ENCODE peak calls at places on chromosomes 3 and 15, in nine cellular contexts. One of them, this sample, is unnamed.

GRCh38 chr15:100115711-100116090 is 226.1 kb downstream of the ADAMTS17 start:
- DNase-seq in colonic mucosa: no peak
- DNase-seq in psoas muscle: no peak
- DNase-seq in heart left ventricle: no peak
- DNase-seq in thyroid gland: peak
- DNase-seq in dorsolateral prefrontal cortex: no peak
- DNase-seq in left ventricle myocardium inferior: no peak
- DNase-seq in CD8-positive, alpha-beta T cell: no peak
- DNase-seq in adrenal gland: no peak
- DNase-seq in this sample: no peak

GRCh38 chr3:38366082-38366481 is 19.5 kb downstream of the XYLB start:
- DNase-seq in colonic mucosa: no peak
- DNase-seq in heart left ventricle: no peak
- DNase-seq in thyroid gland: no peak
- DNase-seq in adrenal gland: no peak
- DNase-seq in CD8-positive, alpha-beta T cell: no peak
- DNase-seq in left ventricle myocardium inferior: no peak
- DNase-seq in dorsolateral prefrontal cortex: no peak
- DNase-seq in psoas muscle: no peak
- DNase-seq in this sample: peak

GRCh38 chr3:58471025-58471887 is 20.6 kb upstream of the KCTD6 start:
- DNase-seq in dorsolateral prefrontal cortex: no peak
- DNase-seq in heart left ventricle: no peak
- DNase-seq in psoas muscle: no peak
- DNase-seq in CD8-positive, alpha-beta T cell: peak
- DNase-seq in adrenal gland: peak
- DNase-seq in colonic mucosa: peak
- DNase-seq in left ventricle myocardium inferior: no peak
- DNase-seq in thyroid gland: peak
- DNase-seq in this sample: peak

GRCh38 chr3:156987946-156988345 is 161.8 kb downstream of the LEKR1 start:
- DNase-seq in CD8-positive, alpha-beta T cell: no peak
- DNase-seq in adrenal gland: no peak
- DNase-seq in thyroid gland: peak
- DNase-seq in left ventricle myocardium inferior: no peak
- DNase-seq in dorsolateral prefrontal cortex: no peak
- DNase-seq in heart left ventricle: no peak
- DNase-seq in colonic mucosa: no peak
- DNase-seq in psoas muscle: no peak
- DNase-seq in this sample: no peak

GRCh38 chr15:71508081-71508682 is 302.2 kb upstream of the NR2E3 start:
- DNase-seq in CD8-positive, alpha-beta T cell: no peak
- DNase-seq in adrenal gland: no peak
- DNase-seq in heart left ventricle: no peak
- DNase-seq in thyroid gland: no peak
- DNase-seq in colonic mucosa: no peak
- DNase-seq in psoas muscle: no peak
- DNase-seq in dorsolateral prefrontal cortex: no peak
- DNase-seq in left ventricle myocardium inferior: no peak
- DNase-seq in this sample: no peak

GRCh38 chr15:76512971-76513370 is 176.4 kb downstream of the ISL2 start:
- DNase-seq in thyroid gland: no peak
- DNase-seq in CD8-positive, alpha-beta T cell: no peak
- DNase-seq in heart left ventricle: no peak
- DNase-seq in colonic mucosa: no peak
- DNase-seq in left ventricle myocardium inferior: no peak
- DNase-seq in adrenal gland: no peak
- DNase-seq in dorsolateral prefrontal cortex: no peak
- DNase-seq in psoas muscle: no peak
- DNase-seq in this sample: no peak

GRCh38 chr3:185645596-185646381 is 59.7 kb downstream of the SENP2 start:
- DNase-seq in left ventricle myocardium inferior: no peak
- DNase-seq in heart left ventricle: no peak
- DNase-seq in psoas muscle: no peak
- DNase-seq in colonic mucosa: no peak
- DNase-seq in adrenal gland: no peak
- DNase-seq in thyroid gland: no peak
- DNase-seq in CD8-positive, alpha-beta T cell: no peak
- DNase-seq in dorsolateral prefrontal cortex: no peak
- DNase-seq in this sample: no peak

GRCh38 chr3:10358309-10358980 is 37.5 kb upstream of the SEC13 start:
- DNase-seq in adrenal gland: no peak
- DNase-seq in CD8-positive, alpha-beta T cell: no peak
- DNase-seq in colonic mucosa: no peak
- DNase-seq in left ventricle myocardium inferior: no peak
- DNase-seq in thyroid gland: no peak
- DNase-seq in heart left ventricle: no peak
- DNase-seq in dorsolateral prefrontal cortex: no peak
- DNase-seq in psoas muscle: peak
- DNase-seq in this sample: no peak

GRCh38 chr15:61112231-61112630 is 116.9 kb downstream of the RORA start:
- DNase-seq in heart left ventricle: no peak
- DNase-seq in CD8-positive, alpha-beta T cell: no peak
- DNase-seq in colonic mucosa: no peak
- DNase-seq in adrenal gland: no peak
- DNase-seq in thyroid gland: no peak
- DNase-seq in psoas muscle: no peak
- DNase-seq in dorsolateral prefrontal cortex: no peak
- DNase-seq in left ventricle myocardium inferior: no peak
- DNase-seq in this sample: no peak

GRCh38 chr3:61848885-61849284 is 287.5 kb downstream of the PTPRG start:
- DNase-seq in psoas muscle: no peak
- DNase-seq in colonic mucosa: no peak
- DNase-seq in thyroid gland: no peak
- DNase-seq in CD8-positive, alpha-beta T cell: no peak
- DNase-seq in dorsolateral prefrontal cortex: no peak
- DNase-seq in adrenal gland: no peak
- DNase-seq in left ventricle myocardium inferior: no peak
- DNase-seq in heart left ventricle: peak
- DNase-seq in this sample: peak

GRCh38 chr3:56667973-56668579 is 15.0 kb downstream of the TASOR start:
- DNase-seq in psoas muscle: no peak
- DNase-seq in heart left ventricle: no peak
- DNase-seq in left ventricle myocardium inferior: no peak
- DNase-seq in adrenal gland: no peak
- DNase-seq in CD8-positive, alpha-beta T cell: no peak
- DNase-seq in colonic mucosa: no peak
- DNase-seq in thyroid gland: no peak
- DNase-seq in dorsolateral prefrontal cortex: no peak
- DNase-seq in this sample: no peak

GRCh38 chr3:50120364-50121095 is 31.8 kb downstream of the RBM5 start:
- DNase-seq in thyroid gland: no peak
- DNase-seq in colonic mucosa: no peak
- DNase-seq in left ventricle myocardium inferior: no peak
- DNase-seq in psoas muscle: no peak
- DNase-seq in adrenal gland: no peak
- DNase-seq in dorsolateral prefrontal cortex: no peak
- DNase-seq in heart left ventricle: no peak
- DNase-seq in CD8-positive, alpha-beta T cell: no peak
- DNase-seq in this sample: no peak

GRCh38 chr15:95872366-95872771 is 458.1 kb upstream of the NR2F2 start:
- DNase-seq in left ventricle myocardium inferior: no peak
- DNase-seq in heart left ventricle: no peak
- DNase-seq in thyroid gland: no peak
- DNase-seq in psoas muscle: no peak
- DNase-seq in adrenal gland: no peak
- DNase-seq in dorsolateral prefrontal cortex: no peak
- DNase-seq in CD8-positive, alpha-beta T cell: no peak
- DNase-seq in colonic mucosa: no peak
- DNase-seq in this sample: no peak

GRCh38 chr3:185656321-185656840 is 70.3 kb downstream of the SENP2 start:
- DNase-seq in colonic mucosa: no peak
- DNase-seq in psoas muscle: no peak
- DNase-seq in adrenal gland: peak
- DNase-seq in thyroid gland: no peak
- DNase-seq in CD8-positive, alpha-beta T cell: no peak
- DNase-seq in heart left ventricle: no peak
- DNase-seq in dorsolateral prefrontal cortex: no peak
- DNase-seq in left ventricle myocardium inferior: peak
- DNase-seq in this sample: no peak

GRCh38 chr3:51975857-51976549 is 1.1 kb downstream of the ABHD14A start:
- DNase-seq in heart left ventricle: peak
- DNase-seq in CD8-positive, alpha-beta T cell: peak
- DNase-seq in psoas muscle: peak
- DNase-seq in adrenal gland: peak
- DNase-seq in dorsolateral prefrontal cortex: peak
- DNase-seq in left ventricle myocardium inferior: peak
- DNase-seq in thyroid gland: peak
- DNase-seq in colonic mucosa: peak
- DNase-seq in this sample: peak

GRCh38 chr3:177525414-177525813 is 328.1 kb upstream of the TBL1XR1 start:
- DNase-seq in adrenal gland: no peak
- DNase-seq in left ventricle myocardium inferior: no peak
- DNase-seq in colonic mucosa: no peak
- DNase-seq in CD8-positive, alpha-beta T cell: no peak
- DNase-seq in heart left ventricle: no peak
- DNase-seq in psoas muscle: no peak
- DNase-seq in thyroid gland: no peak
- DNase-seq in dorsolateral prefrontal cortex: no peak
- DNase-seq in this sample: no peak

GRCh38 chr3:110955301-110955880 is 116.2 kb upstream of the NECTIN3 start:
- DNase-seq in adrenal gland: no peak
- DNase-seq in colonic mucosa: no peak
- DNase-seq in left ventricle myocardium inferior: no peak
- DNase-seq in heart left ventricle: no peak
- DNase-seq in thyroid gland: no peak
- DNase-seq in CD8-positive, alpha-beta T cell: no peak
- DNase-seq in dorsolateral prefrontal cortex: no peak
- DNase-seq in psoas muscle: no peak
- DNase-seq in this sample: no peak
- TF ChIP-seq CTCF in adrenal gland: no peak
- TF ChIP-seq CTCF in colonic mucosa: no peak
- TF ChIP-seq CTCF in left ventricle myocardium inferior: no peak
- TF ChIP-seq CTCF in heart left ventricle: no peak
- TF ChIP-seq CTCF in thyroid gland: no peak
- TF ChIP-seq CTCF in CD8-positive, alpha-beta T cell: no peak
- TF ChIP-seq CTCF in dorsolateral prefrontal cortex: no peak
- TF ChIP-seq CTCF in psoas muscle: no peak
- TF ChIP-seq CTCF in this sample: no peak

DNA sequence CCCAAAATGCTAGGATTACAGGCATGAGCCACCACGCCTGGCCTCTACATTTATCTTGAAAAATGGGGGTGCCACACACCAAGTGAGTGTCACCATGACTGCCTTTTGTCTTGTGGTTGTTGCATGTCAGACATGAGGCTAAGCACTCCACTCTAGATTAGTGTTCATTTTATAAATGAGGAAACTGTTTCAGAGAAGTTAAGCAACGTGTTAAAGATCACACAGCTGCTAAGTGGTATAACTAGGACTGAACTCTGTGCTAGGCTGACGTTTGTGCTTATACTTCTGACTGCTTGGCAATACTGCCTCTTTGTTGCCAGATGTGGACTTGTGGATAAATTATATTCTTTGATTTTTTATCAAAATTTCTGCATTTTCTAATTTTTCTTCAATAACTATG is 50.8 kb upstream of the SMAD6 start:
- DNase-seq in thyroid gland: no peak
- DNase-seq in left ventricle myocardium inferior: no peak
- DNase-seq in CD8-positive, alpha-beta T cell: no peak
- DNase-seq in colonic mucosa: no peak
- DNase-seq in psoas muscle: no peak
- DNase-seq in dorsolateral prefrontal cortex: no peak
- DNase-seq in adrenal gland: no peak
- DNase-seq in heart left ventricle: no peak
- DNase-seq in this sample: no peak
- H3K27ac ChIP-seq in thyroid gland: no peak
- H3K27ac ChIP-seq in left ventricle myocardium inferior: no peak
- H3K27ac ChIP-seq in CD8-positive, alpha-beta T cell: no peak
- H3K27ac ChIP-seq in colonic mucosa: no peak
- H3K27ac ChIP-seq in psoas muscle: no peak
- H3K27ac ChIP-seq in dorsolateral prefrontal cortex: no peak
- H3K27ac ChIP-seq in adrenal gland: no peak
- H3K27ac ChIP-seq in heart left ventricle: no peak
- H3K27ac ChIP-seq in this sample: no peak

GRCh38 chr15:58077427-58077826 is 11.9 kb upstream of the ALDH1A2 start:
- DNase-seq in colonic mucosa: no peak
- DNase-seq in adrenal gland: no peak
- DNase-seq in thyroid gland: no peak
- DNase-seq in heart left ventricle: no peak
- DNase-seq in dorsolateral prefrontal cortex: no peak
- DNase-seq in left ventricle myocardium inferior: no peak
- DNase-seq in CD8-positive, alpha-beta T cell: no peak
- DNase-seq in psoas muscle: no peak
- DNase-seq in this sample: peak
- TF ChIP-seq CTCF in colonic mucosa: no peak
- TF ChIP-seq CTCF in adrenal gland: no peak
- TF ChIP-seq CTCF in thyroid gland: peak
- TF ChIP-seq CTCF in heart left ventricle: no peak
- TF ChIP-seq CTCF in dorsolateral prefrontal cortex: no peak
- TF ChIP-seq CTCF in left ventricle myocardium inferior: peak
- TF ChIP-seq CTCF in CD8-positive, alpha-beta T cell: no peak
- TF ChIP-seq CTCF in psoas muscle: no peak
- TF ChIP-seq CTCF in this sample: peak

GRCh38 chr15:41804361-41804760 is 23.5 kb upstream of the JMJD7 start:
- DNase-seq in adrenal gland: no peak
- DNase-seq in psoas muscle: no peak
- DNase-seq in dorsolateral prefrontal cortex: no peak
- DNase-seq in left ventricle myocardium inferior: no peak
- DNase-seq in colonic mucosa: no peak
- DNase-seq in thyroid gland: peak
- DNase-seq in CD8-positive, alpha-beta T cell: no peak
- DNase-seq in heart left ventricle: no peak
- DNase-seq in this sample: no peak
- H3K27ac ChIP-seq in adrenal gland: no peak
- H3K27ac ChIP-seq in psoas muscle: no peak
- H3K27ac ChIP-seq in dorsolateral prefrontal cortex: no peak
- H3K27ac ChIP-seq in left ventricle myocardium inferior: no peak
- H3K27ac ChIP-seq in colonic mucosa: no peak
- H3K27ac ChIP-seq in thyroid gland: peak
- H3K27ac ChIP-seq in CD8-positive, alpha-beta T cell: no peak
- H3K27ac ChIP-seq in heart left ventricle: peak
- H3K27ac ChIP-seq in this sample: no peak

GRCh38 chr15:59736181-59736580 is 47.1 kb upstream of the BNIP2 start:
- DNase-seq in heart left ventricle: no peak
- DNase-seq in dorsolateral prefrontal cortex: no peak
- DNase-seq in left ventricle myocardium inferior: no peak
- DNase-seq in adrenal gland: no peak
- DNase-seq in CD8-positive, alpha-beta T cell: no peak
- DNase-seq in thyroid gland: no peak
- DNase-seq in psoas muscle: no peak
- DNase-seq in colonic mucosa: no peak
- DNase-seq in this sample: no peak

GRCh38 chr15:59746777-59747176 is 57.7 kb upstream of the BNIP2 start:
- DNase-seq in left ventricle myocardium inferior: no peak
- DNase-seq in colonic mucosa: no peak
- DNase-seq in CD8-positive, alpha-beta T cell: no peak
- DNase-seq in adrenal gland: no peak
- DNase-seq in heart left ventricle: no peak
- DNase-seq in dorsolateral prefrontal cortex: no peak
- DNase-seq in thyroid gland: no peak
- DNase-seq in psoas muscle: no peak
- DNase-seq in this sample: no peak

GRCh38 chr15:59738676-59739075 is 49.6 kb upstream of the BNIP2 start:
- DNase-seq in thyroid gland: no peak
- DNase-seq in CD8-positive, alpha-beta T cell: no peak
- DNase-seq in heart left ventricle: no peak
- DNase-seq in colonic mucosa: no peak
- DNase-seq in dorsolateral prefrontal cortex: no peak
- DNase-seq in left ventricle myocardium inferior: no peak
- DNase-seq in adrenal gland: no peak
- DNase-seq in psoas muscle: no peak
- DNase-seq in this sample: no peak

GRCh38 chr15:59739557-59740186 is 50.6 kb upstream of the BNIP2 start:
- DNase-seq in CD8-positive, alpha-beta T cell: no peak
- DNase-seq in thyroid gland: no peak
- DNase-seq in left ventricle myocardium inferior: no peak
- DNase-seq in adrenal gland: no peak
- DNase-seq in dorsolateral prefrontal cortex: no peak
- DNase-seq in heart left ventricle: no peak
- DNase-seq in colonic mucosa: no peak
- DNase-seq in psoas muscle: no peak
- DNase-seq in this sample: no peak

GRCh38 chr15:59741274-59741906 is 52.3 kb upstream of the BNIP2 start:
- DNase-seq in adrenal gland: no peak
- DNase-seq in thyroid gland: no peak
- DNase-seq in dorsolateral prefrontal cortex: no peak
- DNase-seq in CD8-positive, alpha-beta T cell: no peak
- DNase-seq in heart left ventricle: no peak
- DNase-seq in left ventricle myocardium inferior: no peak
- DNase-seq in psoas muscle: no peak
- DNase-seq in colonic mucosa: no peak
- DNase-seq in this sample: no peak
- TF ChIP-seq CTCF in adrenal gland: no peak
- TF ChIP-seq CTCF in thyroid gland: no peak
- TF ChIP-seq CTCF in dorsolateral prefrontal cortex: no peak
- TF ChIP-seq CTCF in CD8-positive, alpha-beta T cell: no peak
- TF ChIP-seq CTCF in heart left ventricle: peak
- TF ChIP-seq CTCF in left ventricle myocardium inferior: no peak
- TF ChIP-seq CTCF in psoas muscle: peak
- TF ChIP-seq CTCF in colonic mucosa: no peak
- TF ChIP-seq CTCF in this sample: no peak

This sample was measured in body of pancreas.